ENCODE peak calls at places on chromosomes 16 and 17, in six cellular contexts. L, F, G, P, N and T are unnamed samples. For H3K27me3, the result is how much of the 10 kb centered on the place peaks cover.

GRCh38 chr17:15408803-15409202 is 58.6 kb downstream of the CDRT4 start:
- DNase-seq in N (no peak), G (no peak), P (no peak), L (no peak), F (no peak), T (no peak)

GRCh38 chr16:1002399-1003161 is 21.0 kb downstream of the SOX8 start:
- DNase-seq in N (peak), F (peak), L (peak), G (no peak), P (peak), T (peak)

GRCh38 chr17:58531661-58532554 is 17.5 kb upstream of the MTMR4 start:
- DNase-seq in G (peak), P (no peak), F (peak), N (peak), L (no peak), T (no peak)

GRCh38 chr16:17529982-17530760 is 59.4 kb upstream of the XYLT1 start:
- DNase-seq in P (no peak), F (no peak), L (no peak), N (no peak), G (no peak), T (no peak)

GRCh38 chr16:23807028-23807427 is 28.8 kb upstream of the PRKCB start:
- DNase-seq in F (no peak), N (peak), L (no peak), P (no peak), G (no peak), T (no peak)

GRCh38 chr16:86405319-86405718 is 105.0 kb upstream of the FOXF1 start:
- DNase-seq in P (no peak), N (peak), F (no peak), L (no peak), G (no peak), T (no peak)

GRCh38 chr17:4908301-4908700 is 5.4 kb upstream of the CHRNE start:
- DNase-seq in F (no peak), N (peak), P (peak), G (no peak), L (no peak), T (no peak)

GRCh38 chr16:83603981-83604570 is 203.7 kb upstream of the HSBP1 start:
- DNase-seq in N (no peak), F (no peak), P (no peak), L (no peak), G (no peak), T (no peak)

GRCh38 chr17:62778990-62779681 is 29.0 kb downstream of the MARCHF10 start:
- DNase-seq in P (peak), G (peak), L (peak), N (no peak), F (peak), T (peak)

GRCh38 chr16:84054916-84055315 is 12.3 kb upstream of the SLC38A8 start:
- DNase-seq in N (peak), F (no peak), G (no peak), P (no peak), L (no peak), T (no peak)

GRCh38 chr16:10579965-10580918 is at the start of gene EMP2:
- DNase-seq in N (peak), L (peak), G (peak), F (peak), P (peak), T (peak)

GRCh38 chr17:82502207-82502606 is 17.3 kb upstream of the FOXK2 start:
- DNase-seq in P (peak), N (peak), G (no peak), L (no peak), F (no peak), T (no peak)

GRCh38 chr17:20189322-20189721 is 180.2 kb downstream of the SPECC1 start:
- DNase-seq in N (peak), F (peak), L (no peak), G (no peak), P (peak), T (peak)

GRCh38 chr16:17512636-17513220 is 42.0 kb upstream of the XYLT1 start:
- DNase-seq in L (no peak), N (peak), G (no peak), P (no peak), F (no peak), T (no peak)

GRCh38 chr16:12314786-12315185 is 338.3 kb downstream of the SNX29 start:
- DNase-seq in P (no peak), G (no peak), F (no peak), N (no peak), L (no peak), T (no peak)

GRCh38 chr17:5708344-5708743 is 124.0 kb upstream of the NLRP1 start:
- DNase-seq in P (no peak), L (no peak), G (no peak), N (no peak), F (no peak), T (no peak)

GRCh38 chr16:27245276-27246231 is 23.0 kb downstream of the NSMCE1 start:
- DNase-seq in G (no peak), F (no peak), N (peak), P (no peak), L (no peak), T (peak)

GRCh38 chr17:57515662-57516211 is 229.4 kb downstream of the CCDC182 start:
- DNase-seq in P (no peak), N (no peak), G (no peak), F (no peak), L (no peak), T (no peak)

GRCh38 chr17:18038149-18038850 is 668 bp downstream of the ATPAF2 start:
- DNase-seq in P (peak), F (no peak), L (no peak), G (no peak), N (no peak), T (no peak)

GRCh38 chr17:46875849-46876352 is 24.5 kb downstream of the WNT9B start:
- DNase-seq in L (no peak), F (no peak), P (no peak), N (peak), G (no peak), T (no peak)

GRCh38 chr16:56506941-56507340 is 12.9 kb downstream of the BBS2 start:
- DNase-seq in F (no peak), G (no peak), L (peak), P (peak), N (peak), T (no peak)

GRCh38 chr16:86878290-86879160 is 300.2 kb downstream of the FOXL1 start:
- DNase-seq in N (no peak), P (no peak), F (no peak), L (no peak), G (no peak), T (no peak)

GRCh38 chr17:35460354-35460851 is 11.8 kb upstream of the SLFN13 start:
- DNase-seq in L (no peak), F (peak), G (peak), P (peak), N (no peak), T (no peak)

GRCh38 chr16:14501331-14502255 is 128.5 kb downstream of the PARN start:
- DNase-seq in N (peak), F (peak), G (no peak), P (peak), L (peak), T (peak)

GRCh38 chr17:350706-351435 is 1.7 kb downstream of the RPH3AL start:
- DNase-seq in N (peak), P (peak), G (no peak), F (peak), L (no peak), T (no peak)

GRCh38 chr16:6701096-6701495 is 631.5 kb upstream of the RBFOX1 start:
- DNase-seq in G (no peak), F (no peak), P (no peak), N (no peak), L (no peak), T (no peak)

GRCh38 chr17:63838586-63839184 is 3.8 kb downstream of the SMARCD2 start:
- DNase-seq in L (no peak), F (peak), N (peak), G (peak), P (peak), T (no peak)

GRCh38 chr16:3074860-3075545 is 9.6 kb downstream of the IL32 start:
- DNase-seq in P (no peak), N (no peak), L (no peak), F (no peak), G (no peak), T (no peak)

GRCh38 chr17:67519801-67520251 is 142.7 kb downstream of the PITPNC1 start:
- DNase-seq in F (no peak), N (no peak), L (no peak), P (no peak), G (no peak), T (no peak)
- H3K27ac ChIP-seq in F (no peak), N (no peak), L (no peak), P (no peak), G (no peak), T (no peak)

GRCh38 chr17:71757156-71757555 is 363.7 kb upstream of the SOX9 start:
- DNase-seq in G (no peak), P (no peak), F (no peak), L (no peak), N (no peak), T (no peak)
- TF ChIP-seq CTCF in G (no peak), P (no peak), F (no peak), L (no peak), N (no peak), T (no peak)

GRCh38 chr16:74752258-74752657 is 22.4 kb downstream of the FA2H start:
- DNase-seq in L (no peak), F (no peak), N (no peak), G (no peak), P (no peak), T (no peak)
- H3K27me3 ChIP-seq in L (under half), F (under half), N (under half), G (under half), P (under half), T (under half)

DNA sequence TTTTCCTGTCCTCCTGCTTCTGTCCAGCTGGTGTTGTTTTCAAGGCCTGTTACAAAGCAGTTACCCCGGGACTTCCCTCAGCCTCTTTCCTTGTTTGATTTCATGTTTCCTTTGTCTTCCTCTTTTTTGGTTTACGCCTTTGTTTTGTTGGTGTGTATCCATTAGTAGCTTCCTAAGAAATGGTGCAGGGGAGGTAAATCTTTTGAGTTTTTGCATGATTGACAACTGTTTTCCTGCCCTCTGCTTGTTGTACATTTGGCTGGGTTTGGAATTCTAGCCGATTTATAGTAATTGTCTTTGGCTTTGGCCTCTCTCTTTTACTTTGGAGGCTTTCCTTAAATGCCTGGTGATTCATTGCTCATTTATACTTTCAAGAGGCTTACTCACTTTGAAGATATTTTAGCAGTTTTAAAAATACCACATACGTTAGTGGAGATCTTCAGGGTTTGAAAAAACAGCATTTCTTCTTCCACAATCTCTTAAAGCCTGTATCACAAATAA is 32.8 kb downstream of the DNAH2 start:
- DNase-seq in P (peak), F (no peak), G (no peak), L (peak), N (peak), T (peak)
- H3K27ac ChIP-seq in P (no peak), F (no peak), G (no peak), L (peak), N (peak), T (peak)

GRCh38 chr16:67228905-67229304 is 2.0 kb downstream of the TMEM208 start:
- DNase-seq in L (no peak), G (no peak), P (no peak), F (no peak), N (peak), T (no peak)

GRCh38 chr16:67228034-67228785 is 1.3 kb downstream of the TMEM208 start:
- DNase-seq in L (no peak), P (no peak), F (no peak), G (no peak), N (peak), T (no peak)

GRCh38 chr16:67227567-67227921 is 614 bp downstream of the TMEM208 start:
- DNase-seq in P (no peak), F (no peak), G (no peak), N (no peak), L (no peak), T (no peak)

GRCh38 chr16:67226295-67226803 is 581 bp upstream of the TMEM208 start:
- DNase-seq in G (no peak), L (no peak), P (no peak), F (no peak), N (no peak), T (no peak)

GRCh38 chr16:67226804-67227566 is at the start of gene TMEM208:
- DNase-seq in L (peak), N (peak), F (peak), P (peak), G (peak), T (peak)
- TF ChIP-seq CTCF in L (peak), N (no peak), F (peak), P (peak), G (peak), T (peak)

GRCh38 chr17:77827039-77827438 is 131.5 kb upstream of the TNRC6C start:
- DNase-seq in G (no peak), L (no peak), N (no peak), P (no peak), F (no peak), T (no peak)

GRCh38 chr17:77829871-77830799 is 128.4 kb upstream of the TNRC6C start:
- DNase-seq in P (no peak), G (peak), N (peak), F (peak), L (peak), T (peak)

GRCh38 chr17:77827461-77827968 is 131.0 kb upstream of the TNRC6C start:
- DNase-seq in L (no peak), N (no peak), F (no peak), P (no peak), G (no peak), T (no peak)

GRCh38 chr17:77830816-77831490 is 127.5 kb upstream of the TNRC6C start:
- DNase-seq in L (no peak), F (no peak), N (peak), P (no peak), G (no peak), T (no peak)

GRCh38 chr17:77828749-77829539 is 129.6 kb upstream of the TNRC6C start:
- DNase-seq in G (no peak), P (no peak), L (no peak), F (no peak), N (no peak), T (no peak)
- H3K27me3 ChIP-seq in G (under half), P (under half), L (under half), F (under half), N (under half), T (under half)

DNA sequence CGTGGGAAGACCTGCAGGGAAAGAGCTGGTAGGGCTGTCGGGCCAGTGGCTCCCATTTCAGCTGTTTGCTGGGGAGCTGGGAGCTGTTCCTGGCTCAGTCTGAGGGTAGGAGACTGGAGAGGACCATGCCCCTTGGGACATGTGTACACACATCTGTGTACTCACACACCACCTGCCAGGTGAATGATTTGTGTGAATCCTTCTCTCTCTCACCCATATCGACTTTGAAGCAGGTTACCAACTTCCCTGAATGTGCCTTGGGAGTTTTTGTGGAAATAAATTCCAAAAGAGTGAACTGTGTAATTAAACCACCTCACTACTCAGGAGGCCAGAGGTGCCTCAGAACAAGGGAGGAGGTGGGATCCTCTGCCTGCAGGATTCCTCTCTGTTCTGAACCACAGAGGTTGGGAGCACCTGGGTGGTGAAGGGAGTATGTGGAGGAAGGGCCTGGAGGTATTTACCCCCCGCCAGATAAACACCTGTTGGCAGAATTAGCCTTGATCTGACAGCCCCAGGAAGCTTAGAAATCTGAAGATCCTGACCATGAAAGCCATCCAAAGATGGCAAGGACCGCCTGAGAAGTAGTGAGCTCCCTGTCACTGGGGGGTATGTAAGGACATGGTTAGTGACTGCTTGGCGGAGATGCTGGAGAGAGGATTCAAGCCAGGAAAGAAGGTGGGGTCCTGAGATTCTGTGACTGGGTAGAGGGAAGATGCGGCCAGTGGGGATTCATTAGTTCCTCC is 3.3 kb downstream of the ABCC3 start:
- DNase-seq in F (no peak), N (peak), P (peak), L (no peak), G (no peak), T (no peak)
- H3K27ac ChIP-seq in F (peak), N (peak), P (no peak), L (peak), G (no peak), T (no peak)

DNA sequence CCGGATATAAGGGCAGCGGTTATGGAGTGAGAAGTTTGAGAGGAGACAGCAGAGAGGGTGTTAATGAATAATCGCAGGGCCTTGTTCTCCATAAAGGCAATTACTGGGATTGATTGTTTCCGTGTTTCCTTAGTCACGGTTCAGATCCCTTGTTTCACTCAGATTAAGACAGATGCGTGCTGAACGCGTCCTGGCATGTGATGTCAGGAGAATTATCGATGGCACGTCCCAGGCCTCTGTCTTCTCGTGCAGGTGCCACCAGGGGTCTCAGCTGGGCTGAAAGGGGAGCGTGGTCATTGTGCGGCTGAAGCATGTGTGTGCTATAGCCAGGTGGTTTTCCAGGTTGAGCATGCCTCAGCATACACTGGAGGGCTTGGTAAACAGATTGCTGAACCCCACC is 142.4 kb upstream of the NOL11 start:
- DNase-seq in N (no peak), G (peak), P (no peak), L (no peak), F (no peak), T (no peak)
- TF ChIP-seq CTCF in N (no peak), G (peak), P (no peak), L (no peak), F (no peak), T (no peak)

GRCh38 chr17:77571562-77571981 is 386.9 kb upstream of the TNRC6C start:
- DNase-seq in F (no peak), P (no peak), L (no peak), G (no peak), N (peak), T (peak)
- H3K27me3 ChIP-seq in F (under half), P (under half), L (under half), G (under half), N (under half), T (under half)

GRCh38 chr17:45138911-45139532 is 3.5 kb downstream of the ACBD4 start:
- DNase-seq in P (no peak), L (no peak), N (peak), G (peak), F (no peak), T (no peak)
- H3K27ac ChIP-seq in P (no peak), L (no peak), N (no peak), G (peak), F (no peak), T (no peak)